ENCODE peak calls at places on chromosomes 16 and 17, in nine cellular contexts. L, V, G, Q, C, Y, T, F and W are unnamed samples.

GRCh38 chr17:44956076-44956475 is 8.5 kb upstream of the KIF18B start:
- DNase-seq in F (no peak), V (no peak), T (no peak), C (no peak), G (no peak), Q (no peak), Y (no peak), L (no peak), W (no peak)

GRCh38 chr16:89536886-89537548 is 23.5 kb upstream of the RPL13 start:
- DNase-seq in C (no peak), Y (no peak), G (no peak), L (peak), F (no peak), T (no peak), V (no peak), Q (no peak), W (peak)

GRCh38 chr17:39191750-39192510 is 5.5 kb downstream of the CACNB1 start:
- DNase-seq in Q (no peak), G (no peak), C (no peak), F (no peak), L (no peak), T (no peak), V (no peak), Y (no peak), W (no peak)

GRCh38 chr17:70110443-70110880 is 35.4 kb downstream of the KCNJ16 start:
- DNase-seq in L (no peak), F (peak), Y (no peak), T (no peak), Q (no peak), G (peak), V (no peak), C (peak), W (peak)

GRCh38 chr16:87437911-87438610 is 45.9 kb downstream of the MAP1LC3B start:
- DNase-seq in Q (no peak), F (peak), L (no peak), G (no peak), C (no peak), Y (no peak), V (no peak), T (no peak), W (no peak)

GRCh38 chr17:2883544-2884203 is 87.4 kb downstream of the RAP1GAP2 start:
- DNase-seq in V (no peak), T (no peak), Q (no peak), C (no peak), G (no peak), Y (no peak), L (no peak), F (no peak), W (peak)

GRCh38 chr17:1650731-1651558 is 1.3 kb upstream of the RILP start:
- DNase-seq in Q (no peak), F (no peak), V (peak), C (no peak), T (no peak), L (no peak), G (no peak), Y (peak), W (no peak)

GRCh38 chr17:38735161-38735997 is 5.2 kb downstream of the CISD3 start:
- DNase-seq in T (no peak), Y (peak), Q (no peak), L (peak), G (peak), V (peak), C (no peak), F (peak), W (no peak)

GRCh38 chr16:65622161-65622560 is 500.3 kb upstream of the CDH11 start:
- DNase-seq in C (no peak), G (no peak), T (no peak), Q (no peak), V (no peak), L (no peak), F (no peak), Y (no peak), W (no peak)

GRCh38 chr16:74730049-74730683 is 29.5 kb upstream of the MLKL start:
- DNase-seq in Y (peak), V (no peak), L (no peak), G (no peak), T (no peak), C (no peak), Q (no peak), F (no peak), W (no peak)

GRCh38 chr17:50506298-50506697 is 1.9 kb upstream of the MYCBPAP start:
- DNase-seq in Y (no peak), F (no peak), L (no peak), V (no peak), T (no peak), G (no peak), C (no peak), Q (no peak), W (no peak)

GRCh38 chr17:50630524-50631194 is 4.0 kb upstream of the ABCC3 start:
- DNase-seq in Y (peak), C (no peak), G (peak), V (peak), F (no peak), L (no peak), Q (no peak), T (no peak), W (no peak)

GRCh38 chr17:21680366-21680765 is 12.0 kb upstream of the KCNJ18 start:
- DNase-seq in L (no peak), Q (no peak), V (no peak), T (no peak), Y (no peak), G (no peak), C (no peak), F (no peak), W (no peak)

GRCh38 chr16:77531741-77532140 is 96.9 kb upstream of the ADAMTS18 start:
- DNase-seq in C (peak), F (peak), L (no peak), G (no peak), Y (no peak), V (no peak), T (no peak), Q (no peak), W (peak)

GRCh38 chr17:55693244-55694216 is 29.1 kb downstream of the TMEM100 start:
- DNase-seq in V (no peak), L (no peak), Y (peak), Q (no peak), T (no peak), F (peak), C (no peak), G (peak), W (peak)

GRCh38 chr17:58993322-58993721 is 113.4 kb downstream of the TRIM37 start:
- DNase-seq in Q (no peak), Y (no peak), V (no peak), C (no peak), G (no peak), T (no peak), F (no peak), L (no peak), W (no peak)

GRCh38 chr16:56163089-56163488 is 28.2 kb upstream of the GNAO1 start:
- DNase-seq in C (no peak), Y (no peak), L (no peak), Q (no peak), F (no peak), T (no peak), V (no peak), G (no peak), W (no peak)

GRCh38 chr17:17289091-17289490 is 8.0 kb upstream of the COPS3 start:
- DNase-seq in V (no peak), F (no peak), L (no peak), Q (no peak), C (no peak), T (no peak), G (no peak), Y (no peak), W (no peak)

GRCh38 chr16:50265260-50265659 is 1.1 kb upstream of the ADCY7 start:
- DNase-seq in T (no peak), Y (peak), C (no peak), Q (no peak), L (no peak), V (peak), F (no peak), G (no peak), W (no peak)

GRCh38 chr17:67421869-67422273 is 44.8 kb downstream of the PITPNC1 start:
- DNase-seq in C (peak), Q (no peak), Y (peak), V (no peak), L (no peak), T (peak), G (peak), F (peak), W (peak)

GRCh38 chr17:34382586-34383224 is 19.7 kb upstream of the CCL1 start:
- DNase-seq in L (no peak), F (no peak), G (no peak), Y (peak), C (no peak), Q (no peak), T (no peak), V (no peak), W (no peak)

GRCh38 chr16:1057252-1057932 is 15.2 kb upstream of the SSTR5 start:
- DNase-seq in V (peak), G (peak), F (no peak), Y (peak), Q (no peak), L (peak), C (no peak), T (no peak), W (no peak)

GRCh38 chr16:19899605-19899955 is 14.9 kb upstream of the GPRC5B start:
- DNase-seq in Y (no peak), G (no peak), V (no peak), Q (no peak), C (no peak), L (no peak), T (no peak), F (no peak), W (no peak)

GRCh38 chr16:51531271-51531670 is 380.2 kb upstream of the SALL1 start:
- DNase-seq in C (no peak), V (no peak), Q (no peak), L (no peak), F (no peak), T (no peak), Y (no peak), G (no peak), W (no peak)

GRCh38 chr17:2551928-2552327 is 40.2 kb upstream of the METTL16 start:
- DNase-seq in L (no peak), Y (no peak), T (no peak), C (no peak), Q (no peak), F (no peak), G (no peak), V (no peak), W (no peak)

GRCh38 chr17:82661717-82662683 is 13.8 kb upstream of the WDR45B start:
- DNase-seq in Q (no peak), F (no peak), T (no peak), C (no peak), Y (no peak), L (no peak), G (no peak), V (no peak), W (no peak)

GRCh38 chr17:71519285-71519684 is 601.5 kb upstream of the SOX9 start:
- DNase-seq in F (no peak), L (no peak), G (no peak), V (no peak), C (no peak), Q (no peak), Y (no peak), T (no peak), W (no peak)

GRCh38 chr16:79767597-79768280 is 167.2 kb upstream of the MAF start:
- DNase-seq in T (no peak), V (no peak), F (peak), L (no peak), C (peak), G (peak), Q (no peak), Y (peak), W (peak)

GRCh38 chr17:66717680-66718079 is 117.2 kb upstream of the CACNG5 start:
- DNase-seq in V (no peak), T (no peak), G (no peak), F (no peak), L (no peak), C (no peak), Y (peak), Q (no peak), W (no peak)

GRCh38 chr17:78113804-78114785 is 14.5 kb downstream of the TMC6 start:
- DNase-seq in L (no peak), Y (no peak), Q (no peak), G (no peak), T (no peak), C (no peak), V (no peak), F (no peak), W (peak)

GRCh38 chr17:58187063-58187462 is 5.5 kb upstream of the EPX start:
- DNase-seq in L (no peak), G (no peak), C (no peak), T (no peak), Q (no peak), V (no peak), F (no peak), Y (no peak), W (no peak)

GRCh38 chr16:57890752-57891111 is 80.2 kb downstream of the CNGB1 start:
- DNase-seq in F (no peak), L (no peak), T (no peak), G (no peak), Q (no peak), C (no peak), V (no peak), Y (no peak), W (no peak)

GRCh38 chr16:31451681-31452351 is 7.5 kb upstream of the ARMC5 start:
- DNase-seq in T (peak), V (peak), Q (no peak), G (peak), C (no peak), F (peak), Y (no peak), L (no peak), W (peak)

GRCh38 chr17:17414316-17414937 is 62.4 kb upstream of the MED9 start:
- DNase-seq in G (peak), V (no peak), Y (no peak), T (no peak), C (peak), L (no peak), Q (no peak), F (peak), W (peak)

GRCh38 chr16:1940273-1941161 is 2.5 kb downstream of the MSRB1 start:
- DNase-seq in G (no peak), Q (no peak), C (no peak), L (no peak), F (no peak), Y (peak), T (no peak), V (no peak), W (no peak)

GRCh38 chr17:64009571-64010402 is 10.6 kb downstream of the ICAM2 start:
- DNase-seq in V (no peak), C (no peak), T (no peak), G (no peak), Y (no peak), Q (no peak), F (no peak), L (no peak), W (no peak)

GRCh38 chr16:17368951-17369350 is 101.8 kb downstream of the XYLT1 start:
- DNase-seq in G (no peak), Y (no peak), C (no peak), F (no peak), Q (no peak), T (no peak), V (no peak), L (no peak), W (no peak)
- H3K4me3 ChIP-seq in G (no peak), Y (no peak), C (no peak), F (no peak), Q (peak), T (peak), V (no peak), L (no peak), W (no peak)

GRCh38 chr16:4183258-4184037 is 58.4 kb downstream of the SRL start:
- DNase-seq in G (peak), Y (peak), V (peak), C (peak), F (peak), Q (no peak), T (peak), L (peak), W (peak)
- H3K4me3 ChIP-seq in G (peak), Y (peak), V (peak), C (peak), F (peak), Q (peak), T (peak), L (peak), W (peak)

DNA sequence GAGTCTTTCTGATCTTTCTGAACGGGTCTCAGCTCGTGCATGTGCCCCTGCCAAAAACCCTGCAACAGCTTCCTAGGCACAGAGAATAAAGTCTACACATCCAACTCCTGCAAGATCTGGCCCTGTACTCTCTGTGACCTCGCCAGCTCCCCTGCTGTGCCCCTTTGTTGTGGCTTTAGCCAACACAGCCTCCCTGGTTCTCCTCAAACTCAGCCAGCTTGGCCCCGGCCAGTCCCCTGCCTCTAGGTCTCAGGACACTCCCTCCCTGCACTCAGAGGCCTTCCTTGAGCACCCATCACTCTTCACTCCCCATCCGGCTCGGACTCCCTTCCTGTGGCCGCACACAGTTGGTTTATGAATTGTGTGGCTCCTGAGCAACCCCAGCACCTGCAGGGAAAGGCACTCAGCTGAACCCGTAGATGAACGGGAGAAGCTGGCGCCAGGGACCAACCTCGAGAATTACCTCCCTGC is 1.4 kb downstream of the CEP131 start:
- DNase-seq in V (no peak), C (peak), G (no peak), Y (no peak), Q (no peak), T (no peak), F (no peak), L (no peak), W (no peak)
- H3K4me3 ChIP-seq in V (no peak), C (peak), G (peak), Y (no peak), Q (peak), T (no peak), F (peak), L (peak), W (peak)

GRCh38 chr17:74211929-74212261 is 1.5 kb upstream of the TTYH2 start:
- DNase-seq in C (no peak), F (no peak), Y (no peak), G (no peak), V (no peak), Q (no peak), L (no peak), T (no peak), W (no peak)
- H3K4me3 ChIP-seq in C (peak), F (peak), Y (no peak), G (peak), V (peak), Q (peak), L (peak), T (peak), W (peak)